ENCODE peak calls at places on chromosomes 6 and 20, in eight cellular contexts. Q is GM04503; N is tibial artery; D is NCI-H2171 treated with DMSO at 0.1 percent for 48 hours; M is memory B cell; G is naive thymus-derived CD4-positive, alpha-beta T cell; A is activated CD8-positive, alpha-beta memory T cell treated with anti-CD3 and anti-CD28 coated beads for 4 hours; K is stimulated activated CD4-positive, alpha-beta T cell treated with anti-CD3 and anti-CD28 coated beads, TNF-alpha, amount 100 ng/mL, for 1 hour. C is an unnamed sample.

GRCh38 chr6:150420428-150420827 is 51.6 kb downstream of the IYD start:
- DNase-seq in Q (no peak), N (no peak), D (no peak), M (no peak), G (no peak), A (no peak), K (no peak), C (no peak)

GRCh38 chr20:40562031-40562430 is 127.0 kb downstream of the MAFB start:
- DNase-seq in Q (no peak), N (no peak), D (no peak), M (no peak), G (no peak), A (no peak), K (no peak), C (no peak)

GRCh38 chr6:87697581-87698552 is 4.2 kb downstream of the AKIRIN2 start:
- DNase-seq in Q (peak; percentile 86), N (no peak), D (peak; percentile 69), M (no peak), G (peak; percentile 9), A (no peak), K (no peak), C (no peak)

GRCh38 chr6:163356324-163356723 is 58.2 kb upstream of the QKI start:
- DNase-seq in Q (no peak), N (peak; percentile 56), D (no peak), M (no peak), G (no peak), A (no peak), K (no peak), C (no peak)

GRCh38 chr6:141248056-141248799 is 884.5 kb upstream of the GJE1 start:
- DNase-seq in Q (peak; percentile 23), N (no peak), D (no peak), M (no peak), G (no peak), A (no peak), K (no peak), C (no peak)

GRCh38 chr6:162260024-162260423 is 467.5 kb downstream of the PRKN start:
- DNase-seq in Q (no peak), N (no peak), D (no peak), M (no peak), G (no peak), A (no peak), K (no peak), C (no peak)

GRCh38 chr6:38157905-38158304 is 338.4 kb downstream of the ZFAND3 start:
- DNase-seq in Q (no peak), N (no peak), D (no peak), M (no peak), G (no peak), A (no peak), K (no peak), C (no peak)

GRCh38 chr6:85576479-85576878 is 17.2 kb downstream of the SNX14 start:
- DNase-seq in Q (no peak), N (no peak), D (peak; percentile 34), M (no peak), G (no peak), A (no peak), K (no peak), C (no peak)

GRCh38 chr6:162385980-162386379 is 341.6 kb downstream of the PRKN start:
- DNase-seq in Q (no peak), N (no peak), D (no peak), M (no peak), G (no peak), A (no peak), K (no peak), C (no peak)

GRCh38 chr6:170584954-170585498 is 589 bp upstream of the PDCD2 start:
- DNase-seq in Q (no peak), N (no peak), D (no peak), M (no peak), G (no peak), A (no peak), K (no peak), C (no peak)

GRCh38 chr20:22908944-22909343 is 126.2 kb upstream of the SSTR4 start:
- DNase-seq in Q (no peak), N (no peak), D (no peak), M (no peak), G (no peak), A (no peak), K (no peak), C (no peak)

GRCh38 chr20:9685011-9685410 is 153.9 kb downstream of the PAK5 start:
- DNase-seq in Q (no peak), N (no peak), D (no peak), M (no peak), G (no peak), A (no peak), K (no peak), C (no peak)

GRCh38 chr6:42709871-42710270 is 12.5 kb downstream of the PRPH2 start:
- DNase-seq in Q (no peak), N (no peak), D (no peak), M (no peak), G (no peak), A (no peak), K (no peak), C (no peak)

GRCh38 chr20:32574296-32575226 is 10.6 kb downstream of the NOL4L start:
- DNase-seq in Q (peak; percentile 25), N (no peak), D (peak; percentile 86), M (no peak), G (no peak), A (no peak), K (no peak), C (no peak)

GRCh38 chr6:22614541-22614940 is 45.2 kb downstream of the HDGFL1 start:
- DNase-seq in Q (no peak), N (no peak), D (no peak), M (no peak), G (no peak), A (no peak), K (no peak), C (no peak)

GRCh38 chr6:166258854-166259276 is 49.3 kb downstream of the PRR18 start:
- DNase-seq in Q (no peak), N (peak; percentile 74), D (no peak), M (no peak), G (no peak), A (no peak), K (no peak), C (no peak)

GRCh38 chr6:89928604-89929003 is 34.3 kb downstream of the GJA10 start:
- DNase-seq in Q (no peak), N (no peak), D (no peak), M (no peak), G (no peak), A (no peak), K (no peak), C (no peak)

GRCh38 chr20:12159266-12159665 is 241.6 kb downstream of the BTBD3 start:
- DNase-seq in Q (no peak), N (no peak), D (no peak), M (no peak), G (no peak), A (no peak), K (no peak), C (no peak)

GRCh38 chr6:39422273-39422672 is 99.8 kb upstream of the KCNK16 start:
- DNase-seq in Q (no peak), N (peak; percentile 77), D (no peak), M (no peak), G (no peak), A (no peak), K (no peak), C (no peak)

GRCh38 chr6:116560130-116560529 is 6.6 kb downstream of the CALHM4 start:
- DNase-seq in Q (no peak), N (no peak), D (no peak), M (no peak), G (no peak), A (no peak), K (no peak), C (no peak)

GRCh38 chr6:42402184-42402583 is 49.5 kb downstream of the TRERF1 start:
- DNase-seq in Q (no peak), N (no peak), D (no peak), M (no peak), G (no peak), A (peak; percentile 20), K (no peak), C (no peak)

GRCh38 chr6:63764318-63764916 is 128.8 kb downstream of the PHF3 start:
- DNase-seq in Q (no peak), N (no peak), D (peak; percentile 58), M (no peak), G (peak; percentile 43), A (no peak), K (no peak), C (peak; percentile 32)

GRCh38 chr6:33374359-33374910 is 17.2 kb upstream of the KIFC1 start:
- DNase-seq in Q (no peak), N (no peak), D (no peak), M (no peak), G (no peak), A (no peak), K (no peak), C (no peak)

GRCh38 chr20:12824353-12824752 is 184.4 kb upstream of the SPTLC3 start:
- DNase-seq in Q (no peak), N (no peak), D (no peak), M (no peak), G (no peak), A (no peak), K (no peak), C (no peak)

GRCh38 chr6:37021356-37022129 is 16.1 kb downstream of the FGD2 start:
- DNase-seq in Q (no peak), N (no peak), D (peak; percentile 44), M (no peak), G (peak; percentile 83), A (peak; percentile 36), K (peak; percentile 57), C (no peak)

GRCh38 chr20:57840504-57841296 is 130.9 kb upstream of the PMEPA1 start:
- DNase-seq in Q (no peak), N (no peak), D (no peak), M (no peak), G (no peak), A (no peak), K (no peak), C (no peak)

GRCh38 chr6:28207244-28208179 is 17.6 kb upstream of the ZSCAN9 start:
- DNase-seq in Q (no peak), N (no peak), D (no peak), M (peak; percentile 27), G (no peak), A (no peak), K (no peak), C (no peak)

GRCh38 chr6:25332671-25333071 is 53.5 kb downstream of the CARMIL1 start:
- DNase-seq in Q (no peak), N (no peak), D (no peak), M (no peak), G (no peak), A (no peak), K (no peak), C (no peak)

GRCh38 chr6:159390384-159390783 is 221.2 kb downstream of the FNDC1 start:
- DNase-seq in Q (no peak), N (no peak), D (no peak), M (no peak), G (no peak), A (no peak), K (no peak), C (no peak)

GRCh38 chr6:112233864-112234263 is 20.5 kb downstream of the LAMA4 start:
- DNase-seq in Q (peak; percentile 82), N (no peak), D (no peak), M (no peak), G (no peak), A (no peak), K (no peak), C (no peak)

GRCh38 chr6:41063884-41064285 is 8.3 kb downstream of the OARD1 start:
- DNase-seq in Q (no peak), N (no peak), D (peak; percentile 48), M (no peak), G (no peak), A (no peak), K (no peak), C (no peak)

GRCh38 chr6:106146852-106147351 is 60.8 kb downstream of the PRDM1 start:
- DNase-seq in Q (no peak), N (no peak), D (no peak), M (no peak), G (no peak), A (no peak), K (no peak), C (no peak)

GRCh38 chr20:53677447-53678314 is 84.0 kb upstream of the ZNF217 start:
- DNase-seq in Q (no peak), N (peak; percentile 45), D (no peak), M (no peak), G (peak; percentile 45), A (no peak), K (no peak), C (no peak)

GRCh38 chr6:107621216-107621940 is 131.5 kb downstream of the SOBP start:
- DNase-seq in Q (no peak), N (no peak), D (no peak), M (no peak), G (no peak), A (no peak), K (no peak), C (no peak)

C was measured in naive B cell.